ENCODE peak calls at places on chromosomes 4 and X, in eight cellular contexts. One of them, this sample, is unnamed. For H3K4me1 and H3K27me3, the result is how much of the 10 kb centered on the place peaks cover.

GRCh38 chr4:21726255-21726815 is 222.2 kb downstream of the KCNIP4 start:
- DNase-seq in GM23248: peak
- DNase-seq in neural progenitor cell: no peak
- DNase-seq in heart left ventricle: no peak
- DNase-seq in psoas muscle: no peak
- DNase-seq in neuronal stem cell: no peak
- DNase-seq in right atrium auricular region: no peak
- DNase-seq in breast epithelium: no peak
- DNase-seq in this sample: no peak

GRCh38 chr4:123936615-123937014 is 540.0 kb downstream of the SPRY1 start:
- DNase-seq in GM23248: no peak
- DNase-seq in neural progenitor cell: no peak
- DNase-seq in heart left ventricle: no peak
- DNase-seq in psoas muscle: no peak
- DNase-seq in neuronal stem cell: no peak
- DNase-seq in right atrium auricular region: no peak
- DNase-seq in breast epithelium: no peak
- DNase-seq in this sample: no peak

GRCh38 chr4:26671111-26671510 is 87.2 kb downstream of the TBC1D19 start:
- DNase-seq in GM23248: no peak
- DNase-seq in neural progenitor cell: no peak
- DNase-seq in heart left ventricle: no peak
- DNase-seq in psoas muscle: no peak
- DNase-seq in neuronal stem cell: peak
- DNase-seq in right atrium auricular region: no peak
- DNase-seq in breast epithelium: no peak
- DNase-seq in this sample: no peak

GRCh38 chr4:15001248-15001824 is 945 bp upstream of the CPEB2 start:
- DNase-seq in GM23248: peak
- DNase-seq in neural progenitor cell: peak
- DNase-seq in heart left ventricle: peak
- DNase-seq in psoas muscle: peak
- DNase-seq in neuronal stem cell: peak
- DNase-seq in right atrium auricular region: peak
- DNase-seq in breast epithelium: peak
- DNase-seq in this sample: no peak

GRCh38 chrX:100980608-100981497 is 11.3 kb downstream of the ARL13A start:
- DNase-seq in GM23248: peak
- DNase-seq in neural progenitor cell: no peak
- DNase-seq in heart left ventricle: peak
- DNase-seq in psoas muscle: no peak
- DNase-seq in neuronal stem cell: no peak
- DNase-seq in right atrium auricular region: no peak
- DNase-seq in breast epithelium: peak
- DNase-seq in this sample: no peak

GRCh38 chr4:123017636-123018390 is 95.4 kb upstream of the NUDT6 start:
- DNase-seq in GM23248: peak
- DNase-seq in neural progenitor cell: no peak
- DNase-seq in heart left ventricle: no peak
- DNase-seq in psoas muscle: no peak
- DNase-seq in neuronal stem cell: no peak
- DNase-seq in right atrium auricular region: no peak
- DNase-seq in breast epithelium: no peak
- DNase-seq in this sample: no peak

GRCh38 chr4:151117371-151117962 is 18.0 kb downstream of the RPS3A start:
- DNase-seq in GM23248: peak
- DNase-seq in neural progenitor cell: peak
- DNase-seq in heart left ventricle: no peak
- DNase-seq in psoas muscle: no peak
- DNase-seq in neuronal stem cell: peak
- DNase-seq in right atrium auricular region: no peak
- DNase-seq in breast epithelium: peak
- DNase-seq in this sample: peak

GRCh38 chrX:74521961-74522833 is 92.2 kb downstream of the RLIM start:
- DNase-seq in GM23248: peak
- DNase-seq in neural progenitor cell: no peak
- DNase-seq in heart left ventricle: peak
- DNase-seq in psoas muscle: no peak
- DNase-seq in neuronal stem cell: no peak
- DNase-seq in right atrium auricular region: peak
- DNase-seq in breast epithelium: no peak
- DNase-seq in this sample: no peak

GRCh38 chrX:71998836-71999509 is 88.3 kb downstream of the NHSL2 start:
- DNase-seq in GM23248: peak
- DNase-seq in neural progenitor cell: peak
- DNase-seq in heart left ventricle: no peak
- DNase-seq in psoas muscle: no peak
- DNase-seq in neuronal stem cell: no peak
- DNase-seq in right atrium auricular region: no peak
- DNase-seq in breast epithelium: no peak
- DNase-seq in this sample: peak

GRCh38 chr4:86993909-86994672 is 59.3 kb downstream of the AFF1 start:
- DNase-seq in GM23248: no peak
- DNase-seq in neural progenitor cell: no peak
- DNase-seq in heart left ventricle: no peak
- DNase-seq in psoas muscle: no peak
- DNase-seq in neuronal stem cell: no peak
- DNase-seq in right atrium auricular region: no peak
- DNase-seq in breast epithelium: no peak
- DNase-seq in this sample: no peak

GRCh38 chr4:126899382-126899801 is 733.4 kb upstream of the INTU start:
- DNase-seq in GM23248: peak
- DNase-seq in neural progenitor cell: no peak
- DNase-seq in heart left ventricle: peak
- DNase-seq in psoas muscle: no peak
- DNase-seq in neuronal stem cell: no peak
- DNase-seq in right atrium auricular region: no peak
- DNase-seq in breast epithelium: no peak
- DNase-seq in this sample: no peak

GRCh38 chrX:39427492-39428289 is 626.4 kb downstream of the MID1IP1 start:
- DNase-seq in GM23248: peak
- DNase-seq in neural progenitor cell: no peak
- DNase-seq in heart left ventricle: no peak
- DNase-seq in psoas muscle: no peak
- DNase-seq in neuronal stem cell: no peak
- DNase-seq in right atrium auricular region: no peak
- DNase-seq in breast epithelium: no peak
- DNase-seq in this sample: no peak

GRCh38 chr4:128378668-128379067 is 91.1 kb upstream of the PGRMC2 start:
- DNase-seq in GM23248: no peak
- DNase-seq in neural progenitor cell: no peak
- DNase-seq in heart left ventricle: no peak
- DNase-seq in psoas muscle: no peak
- DNase-seq in neuronal stem cell: no peak
- DNase-seq in right atrium auricular region: no peak
- DNase-seq in breast epithelium: no peak
- DNase-seq in this sample: no peak

GRCh38 chrX:15221321-15221720 is 48.6 kb downstream of the ASB9 start:
- DNase-seq in GM23248: no peak
- DNase-seq in neural progenitor cell: no peak
- DNase-seq in heart left ventricle: no peak
- DNase-seq in psoas muscle: no peak
- DNase-seq in neuronal stem cell: no peak
- DNase-seq in right atrium auricular region: no peak
- DNase-seq in breast epithelium: no peak
- DNase-seq in this sample: no peak

GRCh38 chr4:39521253-39521908 is 5.9 kb downstream of the UGDH start:
- DNase-seq in GM23248: peak
- DNase-seq in neural progenitor cell: no peak
- DNase-seq in heart left ventricle: no peak
- DNase-seq in psoas muscle: no peak
- DNase-seq in neuronal stem cell: no peak
- DNase-seq in right atrium auricular region: no peak
- DNase-seq in breast epithelium: no peak
- DNase-seq in this sample: no peak

GRCh38 chrX:102985182-102985581 is 48.1 kb downstream of the RAB40AL start:
- DNase-seq in GM23248: no peak
- DNase-seq in neural progenitor cell: no peak
- DNase-seq in heart left ventricle: no peak
- DNase-seq in psoas muscle: no peak
- DNase-seq in neuronal stem cell: no peak
- DNase-seq in right atrium auricular region: no peak
- DNase-seq in breast epithelium: no peak
- DNase-seq in this sample: no peak

GRCh38 chrX:37871626-37872302 is 24.4 kb upstream of the DYNLT3 start:
- DNase-seq in GM23248: peak
- DNase-seq in neural progenitor cell: no peak
- DNase-seq in heart left ventricle: peak
- DNase-seq in psoas muscle: peak
- DNase-seq in neuronal stem cell: no peak
- DNase-seq in right atrium auricular region: no peak
- DNase-seq in breast epithelium: no peak
- DNase-seq in this sample: no peak

GRCh38 chr4:165760182-165760581 is 112.9 kb upstream of the TLL1 start:
- DNase-seq in GM23248: no peak
- DNase-seq in neural progenitor cell: no peak
- DNase-seq in heart left ventricle: no peak
- DNase-seq in psoas muscle: no peak
- DNase-seq in neuronal stem cell: no peak
- DNase-seq in right atrium auricular region: no peak
- DNase-seq in breast epithelium: no peak
- DNase-seq in this sample: no peak

GRCh38 chr4:39032218-39033085 is at the start of gene TMEM156:
- DNase-seq in GM23248: peak
- DNase-seq in neural progenitor cell: no peak
- DNase-seq in heart left ventricle: no peak
- DNase-seq in psoas muscle: no peak
- DNase-seq in neuronal stem cell: no peak
- DNase-seq in right atrium auricular region: no peak
- DNase-seq in breast epithelium: no peak
- DNase-seq in this sample: peak

GRCh38 chrX:40476958-40477357 is 103.8 kb upstream of the ATP6AP2 start:
- DNase-seq in GM23248: no peak
- DNase-seq in neural progenitor cell: no peak
- DNase-seq in heart left ventricle: no peak
- DNase-seq in psoas muscle: no peak
- DNase-seq in neuronal stem cell: no peak
- DNase-seq in right atrium auricular region: no peak
- DNase-seq in breast epithelium: no peak
- DNase-seq in this sample: no peak

GRCh38 chrX:40625294-40625693 is 2.1 kb downstream of the MPC1L start:
- DNase-seq in GM23248: no peak
- DNase-seq in neural progenitor cell: no peak
- DNase-seq in heart left ventricle: no peak
- DNase-seq in psoas muscle: no peak
- DNase-seq in neuronal stem cell: no peak
- DNase-seq in right atrium auricular region: no peak
- DNase-seq in breast epithelium: no peak
- DNase-seq in this sample: no peak

GRCh38 chr4:98919996-98920395 is 8.9 kb downstream of the EIF4E start:
- DNase-seq in GM23248: peak
- DNase-seq in neural progenitor cell: no peak
- DNase-seq in heart left ventricle: no peak
- DNase-seq in psoas muscle: no peak
- DNase-seq in neuronal stem cell: no peak
- DNase-seq in right atrium auricular region: no peak
- DNase-seq in breast epithelium: no peak
- DNase-seq in this sample: no peak
- H3K4me1 ChIP-seq in GM23248: under half
- H3K4me1 ChIP-seq in neural progenitor cell: under half
- H3K4me1 ChIP-seq in heart left ventricle: under half
- H3K4me1 ChIP-seq in psoas muscle: under half
- H3K4me1 ChIP-seq in neuronal stem cell: under half
- H3K4me1 ChIP-seq in right atrium auricular region: under half
- H3K4me1 ChIP-seq in breast epithelium: under half
- H3K4me1 ChIP-seq in this sample: under half

DNA sequence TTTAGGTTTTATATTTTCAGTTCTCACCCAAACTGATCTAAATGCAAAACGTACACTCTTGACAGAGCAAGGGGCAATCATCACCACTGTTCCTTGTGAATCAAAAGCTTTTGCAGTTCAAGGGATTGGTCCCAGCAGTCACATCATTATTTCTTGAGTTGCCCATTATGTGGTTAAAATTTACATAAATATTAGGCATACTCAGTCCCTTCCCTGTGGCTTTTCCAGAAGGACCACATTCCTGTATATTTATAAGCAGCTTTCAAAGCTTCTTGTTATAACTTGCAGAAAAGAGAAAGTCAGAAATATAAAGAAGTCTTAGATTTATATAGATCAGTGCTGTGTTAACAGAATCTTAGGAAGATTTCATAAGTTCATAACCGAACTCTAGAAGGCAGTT is 224.4 kb downstream of the CLCN4 start:
- DNase-seq in GM23248: no peak
- DNase-seq in neural progenitor cell: no peak
- DNase-seq in heart left ventricle: no peak
- DNase-seq in psoas muscle: no peak
- DNase-seq in neuronal stem cell: no peak
- DNase-seq in right atrium auricular region: no peak
- DNase-seq in breast epithelium: no peak
- DNase-seq in this sample: no peak
- H3K27me3 ChIP-seq in GM23248: under half
- H3K27me3 ChIP-seq in neural progenitor cell: under half
- H3K27me3 ChIP-seq in heart left ventricle: under half
- H3K27me3 ChIP-seq in psoas muscle: under half
- H3K27me3 ChIP-seq in neuronal stem cell: under half
- H3K27me3 ChIP-seq in right atrium auricular region: under half
- H3K27me3 ChIP-seq in breast epithelium: under half
- H3K27me3 ChIP-seq in this sample: under half

DNA sequence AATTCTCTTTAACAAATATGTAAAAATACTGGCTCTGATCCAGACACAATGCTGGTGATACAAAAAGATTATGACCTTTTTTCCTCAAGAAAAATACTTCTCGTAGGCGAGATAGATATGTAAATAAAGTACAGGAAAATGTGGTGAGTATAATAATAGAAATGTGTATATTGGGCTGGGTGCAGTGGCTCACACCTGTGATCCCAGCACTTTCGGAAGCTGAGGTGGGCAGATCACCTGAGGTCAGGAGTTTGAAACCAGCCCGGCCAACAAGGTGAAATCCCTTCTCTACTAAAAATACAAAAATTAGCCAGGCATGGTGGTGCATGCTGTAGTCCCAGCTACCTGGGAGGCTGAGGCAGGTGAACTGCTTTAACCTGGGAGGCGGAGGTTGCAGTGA is 55.0 kb downstream of the MRPL1 start:
- DNase-seq in GM23248: no peak
- DNase-seq in neural progenitor cell: no peak
- DNase-seq in heart left ventricle: no peak
- DNase-seq in psoas muscle: no peak
- DNase-seq in neuronal stem cell: no peak
- DNase-seq in right atrium auricular region: no peak
- DNase-seq in breast epithelium: no peak
- DNase-seq in this sample: no peak
- H3K4me1 ChIP-seq in GM23248: under half
- H3K4me1 ChIP-seq in neural progenitor cell: under half
- H3K4me1 ChIP-seq in heart left ventricle: under half
- H3K4me1 ChIP-seq in psoas muscle: under half
- H3K4me1 ChIP-seq in neuronal stem cell: under half
- H3K4me1 ChIP-seq in right atrium auricular region: under half
- H3K4me1 ChIP-seq in breast epithelium: under half
- H3K4me1 ChIP-seq in this sample: under half

DNA sequence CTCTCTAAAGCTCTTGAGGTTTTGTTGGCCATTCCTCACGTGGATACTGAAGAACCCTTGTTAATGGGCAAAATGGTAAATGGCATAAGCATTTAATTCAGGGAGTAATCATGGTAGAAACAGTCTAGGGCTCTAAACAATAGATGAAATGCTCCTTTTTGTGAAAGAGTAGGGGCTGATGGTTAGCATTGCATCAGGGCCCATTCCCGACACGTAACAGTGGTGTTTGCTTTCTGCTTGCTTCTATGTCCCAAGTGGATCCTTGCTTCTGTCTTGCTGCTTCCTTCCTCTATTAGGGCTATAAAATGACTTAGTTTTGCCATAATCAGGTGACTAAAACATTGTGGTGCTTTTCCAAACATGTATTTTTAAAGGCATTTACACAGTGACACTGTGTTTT is 230.9 kb upstream of the AFF2 start:
- DNase-seq in GM23248: no peak
- DNase-seq in neural progenitor cell: no peak
- DNase-seq in heart left ventricle: no peak
- DNase-seq in psoas muscle: no peak
- DNase-seq in neuronal stem cell: no peak
- DNase-seq in right atrium auricular region: no peak
- DNase-seq in breast epithelium: no peak
- DNase-seq in this sample: no peak
- H3K27me3 ChIP-seq in GM23248: under half
- H3K27me3 ChIP-seq in neural progenitor cell: under half
- H3K27me3 ChIP-seq in heart left ventricle: under half
- H3K27me3 ChIP-seq in psoas muscle: under half
- H3K27me3 ChIP-seq in neuronal stem cell: under half
- H3K27me3 ChIP-seq in right atrium auricular region: under half
- H3K27me3 ChIP-seq in breast epithelium: under half
- H3K27me3 ChIP-seq in this sample: under half

This sample was measured in naive thymus-derived CD4-positive, alpha-beta T cell.